ENCODE peak calls at places on chromosomes 1 and 21, in seven cellular contexts. F is posterior cingulate gyrus; J is AG10803; P is activated naive CD8-positive, alpha-beta T cell treated with anti-CD3 and anti-CD28 coated beads for 36 hours; S is NCI-H1105; V is stimulated activated CD8-positive, alpha-beta memory T cell treated with anti-CD3 and anti-CD28 coated beads, Interleukin-15, amount 100 ng/mL, for 24 hours; C is activated T-cell treated with anti-CD3 and anti-CD28 coated beads, Interleukin-2, amount 50 U/mL, for 48 hours. Q is an unnamed sample.

GRCh38 chr1:9267827-9268581 is 24.7 kb upstream of the SPSB1 start:
- DNase-seq in S (no peak), P (no peak), F (no peak), J (no peak), V (no peak), C (no peak), Q (no peak)

GRCh38 chr1:52098139-52098871 is 42.2 kb downstream of the BTF3L4 start:
- DNase-seq in P (no peak), F (no peak), J (no peak), S (no peak), C (no peak), V (no peak), Q (no peak)

GRCh38 chr1:116972676-116973035 is 28.9 kb upstream of the CD101 start:
- DNase-seq in F (no peak), S (no peak), V (no peak), P (no peak), C (no peak), J (no peak), Q (no peak)

GRCh38 chr1:11790880-11791715 is 14.7 kb downstream of the MTHFR start:
- DNase-seq in V (no peak), P (no peak), S (no peak), F (no peak), C (no peak), J (peak), Q (no peak)

GRCh38 chr1:158013840-158014520 is 20.5 kb downstream of the KIRREL1 start:
- DNase-seq in F (no peak), P (no peak), C (no peak), V (no peak), J (peak), S (peak), Q (no peak)

GRCh38 chr1:3607703-3608065 is 3.6 kb downstream of the MEGF6 start:
- DNase-seq in P (no peak), S (no peak), F (no peak), C (no peak), V (no peak), J (no peak), Q (no peak)

GRCh38 chr1:30919025-30919881 is 10.7 kb upstream of the SDC3 start:
- DNase-seq in C (peak), F (no peak), J (peak), S (no peak), P (no peak), V (no peak), Q (no peak)

GRCh38 chr1:212311836-212312497 is 26.8 kb downstream of the PPP2R5A start:
- DNase-seq in P (no peak), J (peak), V (no peak), C (no peak), F (no peak), S (no peak), Q (no peak)

GRCh38 chr1:234967121-234967520 is 161.5 kb downstream of the TOMM20 start:
- DNase-seq in V (no peak), C (peak), P (no peak), J (no peak), F (no peak), S (no peak), Q (no peak)

GRCh38 chr1:36807262-36807661 is 227.1 kb downstream of the GRIK3 start:
- DNase-seq in P (no peak), V (no peak), C (no peak), J (no peak), S (peak), F (no peak), Q (no peak)

GRCh38 chr1:12184008-12184681 is 17.4 kb downstream of the TNFRSF1B start:
- DNase-seq in P (no peak), S (no peak), C (no peak), F (peak), V (no peak), J (peak), Q (no peak)

GRCh38 chr1:165129568-165130164 is 226.8 kb downstream of the LMX1A start:
- DNase-seq in P (peak), V (no peak), C (peak), F (peak), S (peak), J (peak), Q (peak)

GRCh38 chr1:16436946-16437474 is at the start of gene SPATA21:
- DNase-seq in C (no peak), V (no peak), F (no peak), P (peak), S (no peak), J (no peak), Q (no peak)

GRCh38 chr1:184822267-184822666 is 67.6 kb upstream of the EDEM3 start:
- DNase-seq in C (no peak), J (no peak), V (no peak), F (no peak), S (peak), P (no peak), Q (no peak)

GRCh38 chr21:36753556-36753955 is 54.6 kb downstream of the SIM2 start:
- DNase-seq in P (no peak), F (no peak), S (no peak), V (no peak), J (peak), C (no peak), Q (no peak)

GRCh38 chr1:182709225-182709764 is 24.9 kb upstream of the RGS8 start:
- DNase-seq in S (no peak), P (no peak), F (no peak), C (no peak), V (no peak), J (no peak), Q (no peak)

GRCh38 chr1:21752186-21752585 is 30.8 kb downstream of the USP48 start:
- DNase-seq in P (no peak), J (no peak), S (no peak), V (no peak), F (no peak), C (no peak), Q (no peak)

GRCh38 chr1:209319057-209319432 is 264.5 kb upstream of the CAMK1G start:
- DNase-seq in C (no peak), J (no peak), V (no peak), P (no peak), S (no peak), F (no peak), Q (no peak)

GRCh38 chr21:45901061-45901690 is 80.4 kb upstream of the COL6A1 start:
- DNase-seq in P (no peak), S (no peak), C (no peak), F (no peak), J (no peak), V (no peak), Q (no peak)

GRCh38 chr1:182795563-182796228 is 6.1 kb downstream of the NPL start:
- DNase-seq in F (no peak), C (no peak), P (no peak), S (no peak), J (no peak), V (no peak), Q (no peak)

GRCh38 chr1:84121360-84121759 is 22.7 kb upstream of the PRKACB start:
- DNase-seq in V (no peak), F (no peak), P (no peak), J (no peak), S (no peak), C (no peak), Q (no peak)

GRCh38 chr1:205570796-205571537 is 60.8 kb downstream of the ELK4 start:
- DNase-seq in C (no peak), J (no peak), P (no peak), F (no peak), S (no peak), V (no peak), Q (no peak)

GRCh38 chr1:38083541-38083940 is 36.9 kb upstream of the POU3F1 start:
- DNase-seq in S (no peak), J (no peak), P (no peak), C (no peak), V (no peak), F (no peak), Q (no peak)

GRCh38 chr1:212293579-212293978 is 8.4 kb downstream of the PPP2R5A start:
- DNase-seq in P (no peak), J (peak), V (no peak), F (no peak), S (no peak), C (no peak), Q (no peak)

GRCh38 chr1:23799570-23800395 is 771 bp downstream of the GALE start:
- DNase-seq in P (peak), F (no peak), C (peak), S (no peak), J (peak), V (no peak), Q (peak)

GRCh38 chr21:14545906-14546480 is at the start of gene SAMSN1:
- DNase-seq in S (no peak), P (peak), C (peak), J (no peak), V (no peak), F (no peak), Q (no peak)

GRCh38 chr21:29250642-29251041 is 48.1 kb upstream of the BACH1 start:
- DNase-seq in F (no peak), P (no peak), V (no peak), S (no peak), J (no peak), C (no peak), Q (no peak)

GRCh38 chr1:71196685-71197084 is 115.8 kb upstream of the ZRANB2 start:
- DNase-seq in S (peak), F (no peak), C (no peak), J (peak), P (no peak), V (no peak), Q (no peak)

Q was measured in mesothelial cell of epicardium.